ENCODE peak calls at places on chromosome 4, in eight cellular contexts. One of them, this sample, is unnamed.

GRCh38 chr4:153137677-153138630 is 66.3 kb upstream of the TRIM2 start:
- DNase-seq in Right ventricle myocardium inferior: no peak
- DNase-seq in ecto neural progenitor cell: no peak
- DNase-seq in stimulated activated CD8-positive, alpha-beta memory T cell treated with anti-CD3 and anti-CD28 coated beads, Interleukin-7, amount 100 ng/mL, for 24 hours: no peak
- DNase-seq in Calu3: no peak
- DNase-seq in H4: no peak
- DNase-seq in NCI-H748 treated with DMSO at 0.1 percent for 48 hours: no peak
- DNase-seq in retina: no peak
- DNase-seq in this sample: no peak

GRCh38 chr4:76748649-76749048 is 149.3 kb downstream of the SOWAHB start:
- DNase-seq in Calu3: peak; percentile 37
- DNase-seq in retina: peak; percentile 63
- DNase-seq in H4: peak; percentile 62
- DNase-seq in stimulated activated CD8-positive, alpha-beta memory T cell treated with anti-CD3 and anti-CD28 coated beads, Interleukin-7, amount 100 ng/mL, for 24 hours: no peak
- DNase-seq in Right ventricle myocardium inferior: no peak
- DNase-seq in ecto neural progenitor cell: no peak
- DNase-seq in NCI-H748 treated with DMSO at 0.1 percent for 48 hours: no peak
- DNase-seq in this sample: no peak

GRCh38 chr4:10117424-10118354 is 1.1 kb upstream of the WDR1 start:
- DNase-seq in ecto neural progenitor cell: no peak
- DNase-seq in H4: no peak
- DNase-seq in retina: no peak
- DNase-seq in Calu3: no peak
- DNase-seq in Right ventricle myocardium inferior: no peak
- DNase-seq in NCI-H748 treated with DMSO at 0.1 percent for 48 hours: no peak
- DNase-seq in stimulated activated CD8-positive, alpha-beta memory T cell treated with anti-CD3 and anti-CD28 coated beads, Interleukin-7, amount 100 ng/mL, for 24 hours: no peak
- DNase-seq in this sample: peak; percentile 33

GRCh38 chr4:30948653-30949052 is 228.5 kb downstream of the PCDH7 start:
- DNase-seq in H4: peak; percentile 7
- DNase-seq in ecto neural progenitor cell: no peak
- DNase-seq in retina: peak; percentile 44
- DNase-seq in Calu3: no peak
- DNase-seq in NCI-H748 treated with DMSO at 0.1 percent for 48 hours: no peak
- DNase-seq in stimulated activated CD8-positive, alpha-beta memory T cell treated with anti-CD3 and anti-CD28 coated beads, Interleukin-7, amount 100 ng/mL, for 24 hours: no peak
- DNase-seq in Right ventricle myocardium inferior: no peak
- DNase-seq in this sample: no peak

GRCh38 chr4:150679767-150680088 is 97.8 kb downstream of the MAB21L2 start:
- DNase-seq in Calu3: no peak
- DNase-seq in stimulated activated CD8-positive, alpha-beta memory T cell treated with anti-CD3 and anti-CD28 coated beads, Interleukin-7, amount 100 ng/mL, for 24 hours: no peak
- DNase-seq in H4: no peak
- DNase-seq in Right ventricle myocardium inferior: no peak
- DNase-seq in NCI-H748 treated with DMSO at 0.1 percent for 48 hours: no peak
- DNase-seq in ecto neural progenitor cell: no peak
- DNase-seq in retina: peak; percentile 42
- DNase-seq in this sample: no peak

GRCh38 chr4:147547314-147548056 is 66.6 kb downstream of the EDNRA start:
- DNase-seq in Calu3: no peak
- DNase-seq in H4: peak; percentile 37
- DNase-seq in ecto neural progenitor cell: no peak
- DNase-seq in Right ventricle myocardium inferior: no peak
- DNase-seq in stimulated activated CD8-positive, alpha-beta memory T cell treated with anti-CD3 and anti-CD28 coated beads, Interleukin-7, amount 100 ng/mL, for 24 hours: no peak
- DNase-seq in retina: no peak
- DNase-seq in NCI-H748 treated with DMSO at 0.1 percent for 48 hours: no peak
- DNase-seq in this sample: no peak

GRCh38 chr4:88960576-88960975 is 96.4 kb downstream of the FAM13A start:
- DNase-seq in Calu3: no peak
- DNase-seq in retina: no peak
- DNase-seq in H4: no peak
- DNase-seq in ecto neural progenitor cell: no peak
- DNase-seq in NCI-H748 treated with DMSO at 0.1 percent for 48 hours: no peak
- DNase-seq in Right ventricle myocardium inferior: no peak
- DNase-seq in stimulated activated CD8-positive, alpha-beta memory T cell treated with anti-CD3 and anti-CD28 coated beads, Interleukin-7, amount 100 ng/mL, for 24 hours: no peak
- DNase-seq in this sample: no peak

GRCh38 chr4:83340692-83341343 is 6.2 kb upstream of the HPSE start:
- DNase-seq in NCI-H748 treated with DMSO at 0.1 percent for 48 hours: no peak
- DNase-seq in Calu3: no peak
- DNase-seq in retina: no peak
- DNase-seq in stimulated activated CD8-positive, alpha-beta memory T cell treated with anti-CD3 and anti-CD28 coated beads, Interleukin-7, amount 100 ng/mL, for 24 hours: no peak
- DNase-seq in H4: peak; percentile 40
- DNase-seq in ecto neural progenitor cell: no peak
- DNase-seq in Right ventricle myocardium inferior: no peak
- DNase-seq in this sample: no peak

GRCh38 chr4:79964715-79965345 is 108.2 kb downstream of the ANTXR2 start:
- DNase-seq in Right ventricle myocardium inferior: peak; percentile 59
- DNase-seq in ecto neural progenitor cell: no peak
- DNase-seq in retina: peak; percentile 88
- DNase-seq in stimulated activated CD8-positive, alpha-beta memory T cell treated with anti-CD3 and anti-CD28 coated beads, Interleukin-7, amount 100 ng/mL, for 24 hours: no peak
- DNase-seq in NCI-H748 treated with DMSO at 0.1 percent for 48 hours: no peak
- DNase-seq in Calu3: no peak
- DNase-seq in H4: no peak
- DNase-seq in this sample: no peak

GRCh38 chr4:77433102-77433733 is 172.4 kb upstream of the CXCL13 start:
- DNase-seq in Calu3: peak; percentile 20
- DNase-seq in stimulated activated CD8-positive, alpha-beta memory T cell treated with anti-CD3 and anti-CD28 coated beads, Interleukin-7, amount 100 ng/mL, for 24 hours: no peak
- DNase-seq in NCI-H748 treated with DMSO at 0.1 percent for 48 hours: peak; percentile 2
- DNase-seq in ecto neural progenitor cell: peak; percentile 50
- DNase-seq in retina: peak; percentile 41
- DNase-seq in H4: peak; percentile 64
- DNase-seq in Right ventricle myocardium inferior: no peak
- DNase-seq in this sample: peak; percentile 38

GRCh38 chr4:53484911-53485459 is 106.3 kb downstream of the LNX1 start:
- DNase-seq in retina: no peak
- DNase-seq in Calu3: no peak
- DNase-seq in H4: no peak
- DNase-seq in ecto neural progenitor cell: no peak
- DNase-seq in Right ventricle myocardium inferior: no peak
- DNase-seq in NCI-H748 treated with DMSO at 0.1 percent for 48 hours: no peak
- DNase-seq in stimulated activated CD8-positive, alpha-beta memory T cell treated with anti-CD3 and anti-CD28 coated beads, Interleukin-7, amount 100 ng/mL, for 24 hours: no peak
- DNase-seq in this sample: no peak

GRCh38 chr4:148426643-148427042 is 15.6 kb downstream of the NR3C2 start:
- DNase-seq in stimulated activated CD8-positive, alpha-beta memory T cell treated with anti-CD3 and anti-CD28 coated beads, Interleukin-7, amount 100 ng/mL, for 24 hours: no peak
- DNase-seq in ecto neural progenitor cell: no peak
- DNase-seq in Right ventricle myocardium inferior: no peak
- DNase-seq in retina: no peak
- DNase-seq in H4: no peak
- DNase-seq in Calu3: no peak
- DNase-seq in NCI-H748 treated with DMSO at 0.1 percent for 48 hours: no peak
- DNase-seq in this sample: no peak

GRCh38 chr4:84530449-84530848 is 31.4 kb upstream of the NKX6-1 start:
- DNase-seq in Calu3: no peak
- DNase-seq in H4: peak; percentile 24
- DNase-seq in retina: no peak
- DNase-seq in stimulated activated CD8-positive, alpha-beta memory T cell treated with anti-CD3 and anti-CD28 coated beads, Interleukin-7, amount 100 ng/mL, for 24 hours: no peak
- DNase-seq in Right ventricle myocardium inferior: no peak
- DNase-seq in NCI-H748 treated with DMSO at 0.1 percent for 48 hours: no peak
- DNase-seq in ecto neural progenitor cell: no peak
- DNase-seq in this sample: no peak

GRCh38 chr4:95985791-95986190 is 145.9 kb downstream of the PDHA2 start:
- DNase-seq in Calu3: no peak
- DNase-seq in stimulated activated CD8-positive, alpha-beta memory T cell treated with anti-CD3 and anti-CD28 coated beads, Interleukin-7, amount 100 ng/mL, for 24 hours: no peak
- DNase-seq in Right ventricle myocardium inferior: no peak
- DNase-seq in ecto neural progenitor cell: no peak
- DNase-seq in NCI-H748 treated with DMSO at 0.1 percent for 48 hours: no peak
- DNase-seq in H4: no peak
- DNase-seq in retina: no peak
- DNase-seq in this sample: no peak

GRCh38 chr4:71498002-71498401 is 159.2 kb downstream of the SLC4A4 start:
- DNase-seq in stimulated activated CD8-positive, alpha-beta memory T cell treated with anti-CD3 and anti-CD28 coated beads, Interleukin-7, amount 100 ng/mL, for 24 hours: no peak
- DNase-seq in Calu3: no peak
- DNase-seq in retina: no peak
- DNase-seq in NCI-H748 treated with DMSO at 0.1 percent for 48 hours: peak; percentile 0
- DNase-seq in H4: peak; percentile 34
- DNase-seq in Right ventricle myocardium inferior: no peak
- DNase-seq in ecto neural progenitor cell: no peak
- DNase-seq in this sample: no peak

GRCh38 chr4:151644625-151645024 is 116.2 kb downstream of the GATB start:
- DNase-seq in NCI-H748 treated with DMSO at 0.1 percent for 48 hours: peak; percentile 3
- DNase-seq in H4: peak; percentile 48
- DNase-seq in ecto neural progenitor cell: peak; percentile 74
- DNase-seq in Calu3: peak; percentile 5
- DNase-seq in Right ventricle myocardium inferior: no peak
- DNase-seq in stimulated activated CD8-positive, alpha-beta memory T cell treated with anti-CD3 and anti-CD28 coated beads, Interleukin-7, amount 100 ng/mL, for 24 hours: no peak
- DNase-seq in retina: peak; percentile 53
- DNase-seq in this sample: no peak

GRCh38 chr4:88159137-88159725 is 792 bp upstream of the ABCG2 start:
- DNase-seq in Calu3: peak; percentile 24
- DNase-seq in ecto neural progenitor cell: no peak
- DNase-seq in retina: no peak
- DNase-seq in stimulated activated CD8-positive, alpha-beta memory T cell treated with anti-CD3 and anti-CD28 coated beads, Interleukin-7, amount 100 ng/mL, for 24 hours: no peak
- DNase-seq in NCI-H748 treated with DMSO at 0.1 percent for 48 hours: no peak
- DNase-seq in Right ventricle myocardium inferior: peak; percentile 70
- DNase-seq in H4: peak; percentile 33
- DNase-seq in this sample: no peak

GRCh38 chr4:139609647-139610046 is 53.6 kb upstream of the SETD7 start:
- DNase-seq in Calu3: no peak
- DNase-seq in NCI-H748 treated with DMSO at 0.1 percent for 48 hours: no peak
- DNase-seq in H4: peak; percentile 33
- DNase-seq in ecto neural progenitor cell: no peak
- DNase-seq in retina: no peak
- DNase-seq in stimulated activated CD8-positive, alpha-beta memory T cell treated with anti-CD3 and anti-CD28 coated beads, Interleukin-7, amount 100 ng/mL, for 24 hours: no peak
- DNase-seq in Right ventricle myocardium inferior: no peak
- DNase-seq in this sample: no peak

GRCh38 chr4:45636175-45636574 is 487.7 kb downstream of the GABRG1 start:
- DNase-seq in H4: no peak
- DNase-seq in ecto neural progenitor cell: no peak
- DNase-seq in retina: no peak
- DNase-seq in Right ventricle myocardium inferior: no peak
- DNase-seq in Calu3: no peak
- DNase-seq in stimulated activated CD8-positive, alpha-beta memory T cell treated with anti-CD3 and anti-CD28 coated beads, Interleukin-7, amount 100 ng/mL, for 24 hours: no peak
- DNase-seq in NCI-H748 treated with DMSO at 0.1 percent for 48 hours: no peak
- DNase-seq in this sample: no peak

GRCh38 chr4:6516762-6517161 is 44.3 kb upstream of the PPP2R2C start:
- DNase-seq in Right ventricle myocardium inferior: no peak
- DNase-seq in ecto neural progenitor cell: no peak
- DNase-seq in H4: no peak
- DNase-seq in retina: no peak
- DNase-seq in NCI-H748 treated with DMSO at 0.1 percent for 48 hours: no peak
- DNase-seq in stimulated activated CD8-positive, alpha-beta memory T cell treated with anti-CD3 and anti-CD28 coated beads, Interleukin-7, amount 100 ng/mL, for 24 hours: no peak
- DNase-seq in Calu3: no peak
- DNase-seq in this sample: peak; percentile 62

This sample was measured in putamen.